ENCODE peak calls at places on chromosomes 7 and 10, in seven cellular contexts. I, H, D, T, A, R and L are unnamed samples. For H3K9me3 and H3K27me3, the result is how much of the 10 kb centered on the place peaks cover.

GRCh38 chr7:101848168-101848951 is 30.9 kb downstream of the CUX1 start:
- DNase-seq in R (no peak), T (peak), I (no peak), D (no peak), A (no peak), H (no peak), L (peak)

GRCh38 chr10:132988988-132989387 is 46.6 kb upstream of the CFAP46 start:
- DNase-seq in A (no peak), I (no peak), D (no peak), H (no peak), T (no peak), R (no peak), L (no peak)

GRCh38 chr7:36506820-36507219 is 117.2 kb downstream of the ANLN start:
- DNase-seq in D (no peak), I (no peak), A (no peak), T (peak), R (peak), H (no peak), L (peak)

GRCh38 chr10:124568858-124569622 is 107.4 kb downstream of the LHPP start:
- DNase-seq in T (no peak), D (no peak), H (no peak), A (no peak), R (no peak), I (no peak), L (no peak)

GRCh38 chr10:131848741-131849590 is 51.8 kb upstream of the PPP2R2D start:
- DNase-seq in H (no peak), D (no peak), I (no peak), R (no peak), T (no peak), A (no peak), L (no peak)

GRCh38 chr10:23204773-23205172 is 12.7 kb downstream of the PTF1A start:
- DNase-seq in I (no peak), A (no peak), R (no peak), H (no peak), D (no peak), T (no peak), L (no peak)

GRCh38 chr10:77049896-77050295 is 587.7 kb downstream of the KCNMA1 start:
- DNase-seq in T (peak), H (no peak), R (peak), I (no peak), D (no peak), A (no peak), L (peak)

GRCh38 chr10:72044417-72045041 is 43.8 kb downstream of the SPOCK2 start:
- DNase-seq in H (peak), A (peak), I (peak), T (no peak), R (peak), D (no peak), L (no peak)

GRCh38 chr10:117991701-117992100 is 55.0 kb downstream of the RAB11FIP2 start:
- DNase-seq in D (no peak), I (no peak), H (no peak), R (no peak), A (no peak), T (no peak), L (no peak)

GRCh38 chr7:94440460-94441039 is 45.9 kb downstream of the COL1A2 start:
- DNase-seq in I (no peak), D (no peak), H (no peak), T (no peak), R (peak), A (no peak), L (no peak)

GRCh38 chr10:2920166-2920565 is 147.2 kb upstream of the PFKP start:
- DNase-seq in D (no peak), I (peak), R (no peak), T (no peak), H (no peak), A (no peak), L (no peak)
- H3K9me3 ChIP-seq in D (under half), I (under half), R (under half), T (under half), H (under half), A (under half), L (under half)

DNA sequence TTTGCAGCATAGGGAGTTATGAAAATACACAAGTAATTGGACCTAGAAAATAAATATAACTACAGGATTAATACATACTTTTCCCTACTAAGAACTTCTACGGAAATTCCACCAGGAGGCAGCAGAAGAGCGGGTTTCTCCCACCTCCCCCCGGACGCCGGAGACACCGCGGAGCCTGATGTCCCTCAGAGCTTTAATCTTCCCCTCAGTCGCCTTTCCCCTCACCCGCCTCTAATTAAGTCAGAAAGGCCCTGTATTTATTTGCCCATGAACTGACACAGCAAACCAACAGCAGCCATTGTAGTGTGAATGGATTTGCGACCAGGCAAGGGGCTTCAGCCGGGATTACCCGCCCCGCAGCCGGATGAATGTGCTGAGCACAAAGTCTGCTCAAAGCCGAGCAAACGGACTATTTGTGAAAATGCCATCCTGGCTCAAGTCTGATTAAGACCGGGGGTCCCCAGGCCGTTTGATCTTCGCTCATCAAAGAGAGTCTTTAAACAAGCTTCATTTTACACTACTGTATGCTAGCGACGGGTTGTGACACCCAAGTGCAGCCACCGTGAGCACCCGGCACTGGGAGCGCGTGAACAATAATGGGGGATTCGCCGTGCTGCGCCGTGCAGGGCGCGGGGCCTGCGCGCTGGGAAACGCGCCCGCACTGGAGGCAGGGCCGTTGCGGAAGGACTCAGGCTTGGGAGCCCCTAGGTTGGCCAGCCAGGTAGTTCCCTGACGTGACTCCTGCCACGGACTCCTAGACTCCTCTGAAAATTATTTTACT is 5.6 kb upstream of the DKK1 start:
- DNase-seq in R (peak), A (peak), H (peak), D (no peak), T (peak), I (peak), L (peak)
- H3K4me3 ChIP-seq in R (peak), A (peak), H (peak), D (peak), T (peak), I (no peak), L (peak)

GRCh38 chr10:122165914-122166313 is 105.2 kb upstream of the BTBD16 start:
- DNase-seq in R (no peak), D (no peak), T (no peak), A (no peak), H (no peak), I (no peak), L (no peak)
- H3K27me3 ChIP-seq in R (under half), D (under half), T (under half), A (under half), H (under half), I (under half), L (under half)

GRCh38 chr7:74138334-74138867 is 35.8 kb upstream of the EIF4H start:
- DNase-seq in H (no peak), R (no peak), A (no peak), T (no peak), D (no peak), I (no peak), L (no peak)
- H3K9me3 ChIP-seq in H (under half), R (under half), A (under half), T (under half), D (under half), I (under half), L (under half)